ENCODE peak calls at places on chromosomes 6 and 20, in four cellular contexts. S is fibroblast of lung, T is IMR-90, W is ovary. D is an unnamed sample.

GRCh38 chr6:161010418-161010817 is 18.8 kb downstream of the MAP3K4 start:
- DNase-seq in S (peak), T (peak), W (no peak), D (no peak)

GRCh38 chr20:63165538-63166422 is 50.2 kb downstream of the YTHDF1 start:
- DNase-seq in S (no peak), T (no peak), W (no peak), D (no peak)

GRCh38 chr6:147390909-147391536 is 117.5 kb upstream of the SAMD5 start:
- DNase-seq in S (peak), T (peak), W (no peak), D (peak)

GRCh38 chr6:11411592-11411991 is 126.0 kb upstream of the TMEM170B start:
- DNase-seq in S (no peak), T (no peak), W (no peak), D (no peak)

GRCh38 chr6:129267028-129267427 is 384.1 kb downstream of the LAMA2 start:
- DNase-seq in S (no peak), T (no peak), W (no peak), D (no peak)

GRCh38 chr6:7528565-7528964 is 12.9 kb upstream of the DSP start:
- DNase-seq in S (no peak), T (peak), W (no peak), D (no peak)

GRCh38 chr6:134537146-134537555 is 219.2 kb upstream of the SGK1 start:
- DNase-seq in S (peak), T (peak), W (no peak), D (no peak)

GRCh38 chr20:32514760-32515159 is 70.4 kb downstream of the NOL4L start:
- DNase-seq in S (no peak), T (no peak), W (no peak), D (no peak)

GRCh38 chr6:42744351-42744890 is 1.5 kb downstream of the TBCC start:
- DNase-seq in S (no peak), T (no peak), W (no peak), D (no peak)

GRCh38 chr20:45780159-45780558 is 11.5 kb downstream of the WFDC3 start:
- DNase-seq in S (no peak), T (no peak), W (no peak), D (no peak)

GRCh38 chr6:36519352-36519751 is 27.9 kb downstream of the STK38 start:
- DNase-seq in S (no peak), T (no peak), W (no peak), D (no peak)

GRCh38 chr6:109526905-109527628 is 44.0 kb upstream of the ZBTB24 start:
- DNase-seq in S (peak), T (peak), W (no peak), D (peak)

GRCh38 chr20:46624941-46625340 is 26.3 kb downstream of the SLC13A3 start:
- DNase-seq in S (no peak), T (no peak), W (no peak), D (no peak)

GRCh38 chr20:52305843-52306242 is 114.3 kb upstream of the ZFP64 start:
- DNase-seq in S (no peak), T (no peak), W (no peak), D (no peak)

GRCh38 chr6:63795006-63795405 is 159.4 kb downstream of the PHF3 start:
- DNase-seq in S (no peak), T (no peak), W (no peak), D (no peak)

GRCh38 chr6:156280131-156280530 is 497.0 kb upstream of the ARID1B start:
- DNase-seq in S (no peak), T (no peak), W (no peak), D (peak)

GRCh38 chr20:59006167-59006863 is 739 bp downstream of the CTSZ start:
- DNase-seq in S (no peak), T (no peak), W (peak), D (peak)

GRCh38 chr20:9348316-9348715 is 166.1 kb upstream of the LAMP5 start:
- DNase-seq in S (no peak), T (no peak), W (no peak), D (no peak)

GRCh38 chr20:44089987-44090674 is 96.9 kb downstream of the JPH2 start:
- DNase-seq in S (peak), T (peak), W (no peak), D (peak)

GRCh38 chr6:79762370-79762769 is 131.2 kb downstream of the SH3BGRL2 start:
- DNase-seq in S (peak), T (no peak), W (no peak), D (no peak)

GRCh38 chr6:163554663-163555062 is 140.1 kb downstream of the QKI start:
- DNase-seq in S (peak), T (peak), W (no peak), D (peak)
- TF ChIP-seq CTCF in S (peak), T (peak), W (no peak), D (peak)

DNA sequence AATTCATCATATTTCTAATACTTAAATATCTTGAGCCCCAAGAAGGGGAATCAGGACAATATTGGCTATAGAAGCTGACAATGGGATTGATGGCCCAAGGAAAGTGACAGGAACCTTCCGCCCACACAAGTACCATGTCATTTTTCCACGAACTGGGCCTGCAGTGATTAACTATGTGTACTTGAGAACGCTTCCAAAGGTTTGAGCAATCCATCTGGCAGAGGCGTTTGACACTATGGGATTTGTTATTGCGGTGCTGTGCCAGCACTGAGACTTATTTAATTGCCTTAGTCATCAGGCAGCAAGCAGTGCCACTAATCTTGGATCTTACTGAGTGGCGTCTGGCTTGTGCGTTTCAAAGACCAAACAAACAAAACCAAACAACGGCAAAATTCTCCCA is 135.6 kb upstream of the UST start:
- DNase-seq in S (peak), T (no peak), W (no peak), D (no peak)
- H3K4me3 ChIP-seq in S (no peak), T (no peak), W (no peak), D (no peak)

GRCh38 chr20:49544535-49544934 is 23.4 kb downstream of the PTGIS start:
- DNase-seq in S (no peak), T (no peak), W (no peak), D (no peak)

GRCh38 chr20:49543071-49543857 is 24.7 kb downstream of the PTGIS start:
- DNase-seq in S (no peak), T (no peak), W (no peak), D (no peak)

GRCh38 chr20:49543858-49544437 is 24.0 kb downstream of the PTGIS start:
- DNase-seq in S (no peak), T (no peak), W (no peak), D (no peak)

GRCh38 chr20:49548371-49548947 is 19.5 kb downstream of the PTGIS start:
- DNase-seq in S (no peak), T (no peak), W (no peak), D (no peak)

GRCh38 chr20:49545572-49545971 is 22.4 kb downstream of the PTGIS start:
- DNase-seq in S (no peak), T (no peak), W (no peak), D (no peak)
- TF ChIP-seq CTCF in S (no peak), T (no peak), W (no peak), D (peak)

DNA sequence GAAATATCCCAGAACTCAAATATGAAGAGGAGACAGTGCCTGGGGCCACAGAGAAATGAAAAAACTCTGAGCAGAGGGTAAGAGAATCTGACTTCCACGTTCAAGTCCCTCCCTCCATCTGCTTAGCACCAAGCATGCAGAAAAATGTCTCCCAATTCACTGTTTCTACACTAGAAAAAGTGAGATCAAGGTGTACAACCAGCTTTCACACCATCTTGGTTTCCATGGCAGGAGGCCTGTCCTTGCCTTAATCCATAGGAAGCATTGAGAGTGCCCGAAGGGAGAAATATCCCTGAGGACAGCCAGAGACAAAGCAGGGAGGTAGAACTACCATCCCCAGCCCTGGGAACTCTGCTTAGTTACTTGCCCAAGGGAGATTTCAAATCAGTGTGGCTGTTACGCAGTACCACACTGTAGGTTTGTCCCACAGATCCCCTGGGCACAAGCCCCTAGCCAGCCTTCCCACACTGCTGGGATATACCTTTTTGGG is 82.9 kb downstream of the SCML4 start:
- DNase-seq in S (no peak), T (no peak), W (no peak), D (no peak)
- H3K4me3 ChIP-seq in S (peak), T (no peak), W (no peak), D (no peak)

D was measured in GM12865.